ENCODE peak calls at places on chromosomes 3 and 15, in nine cellular contexts. One of them, this sample, is unnamed.

GRCh38 chr3:10122724-10123123 is 7.2 kb downstream of the BRK1 start:
- DNase-seq in heart right ventricle: no peak
- DNase-seq in GM12865: no peak
- DNase-seq in pancreas: no peak
- DNase-seq in fibroblast of lung: no peak
- DNase-seq in AG09309: no peak
- DNase-seq in epithelial cell of esophagus: no peak
- DNase-seq in astrocyte: no peak
- DNase-seq in fibroblast of mammary gland: peak; percentile 11
- DNase-seq in this sample: no peak

GRCh38 chr3:37974121-37974927 is 16.3 kb upstream of the VILL start:
- DNase-seq in heart right ventricle: peak; percentile 67
- DNase-seq in GM12865: peak; percentile 76
- DNase-seq in pancreas: peak; percentile 77
- DNase-seq in fibroblast of lung: peak; percentile 36
- DNase-seq in AG09309: no peak
- DNase-seq in epithelial cell of esophagus: peak; percentile 67
- DNase-seq in astrocyte: peak; percentile 22
- DNase-seq in fibroblast of mammary gland: peak; percentile 66
- DNase-seq in this sample: peak; percentile 68

GRCh38 chr3:40995271-40995670 is 204.0 kb upstream of the CTNNB1 start:
- DNase-seq in heart right ventricle: no peak
- DNase-seq in GM12865: no peak
- DNase-seq in pancreas: no peak
- DNase-seq in fibroblast of lung: no peak
- DNase-seq in AG09309: no peak
- DNase-seq in epithelial cell of esophagus: peak; percentile 45
- DNase-seq in astrocyte: no peak
- DNase-seq in fibroblast of mammary gland: no peak
- DNase-seq in this sample: no peak

GRCh38 chr3:184341925-184342324 is 4.5 kb downstream of the FAM131A start:
- DNase-seq in heart right ventricle: no peak
- DNase-seq in GM12865: no peak
- DNase-seq in pancreas: peak; percentile 92
- DNase-seq in fibroblast of lung: no peak
- DNase-seq in AG09309: no peak
- DNase-seq in epithelial cell of esophagus: peak; percentile 90
- DNase-seq in astrocyte: no peak
- DNase-seq in fibroblast of mammary gland: no peak
- DNase-seq in this sample: no peak

GRCh38 chr3:183536238-183536880 is 19.1 kb downstream of the KLHL6 start:
- DNase-seq in heart right ventricle: no peak
- DNase-seq in GM12865: peak; percentile 87
- DNase-seq in pancreas: no peak
- DNase-seq in fibroblast of lung: no peak
- DNase-seq in AG09309: no peak
- DNase-seq in epithelial cell of esophagus: no peak
- DNase-seq in astrocyte: no peak
- DNase-seq in fibroblast of mammary gland: no peak
- DNase-seq in this sample: no peak

GRCh38 chr15:91867581-91868026 is 14.1 kb downstream of the SLCO3A1 start:
- DNase-seq in heart right ventricle: peak; percentile 86
- DNase-seq in GM12865: no peak
- DNase-seq in pancreas: peak; percentile 31
- DNase-seq in fibroblast of lung: peak; percentile 94
- DNase-seq in AG09309: peak; percentile 66
- DNase-seq in epithelial cell of esophagus: peak; percentile 99
- DNase-seq in astrocyte: peak; percentile 90
- DNase-seq in fibroblast of mammary gland: peak; percentile 96
- DNase-seq in this sample: peak; percentile 27

GRCh38 chr3:4474683-4475490 is 7.8 kb upstream of the SUMF1 start:
- DNase-seq in heart right ventricle: peak; percentile 67
- DNase-seq in GM12865: peak; percentile 66
- DNase-seq in pancreas: peak; percentile 18
- DNase-seq in fibroblast of lung: peak; percentile 78
- DNase-seq in AG09309: no peak
- DNase-seq in epithelial cell of esophagus: peak; percentile 58
- DNase-seq in astrocyte: peak; percentile 74
- DNase-seq in fibroblast of mammary gland: peak; percentile 91
- DNase-seq in this sample: no peak

GRCh38 chr3:78855190-78855589 is 912.6 kb downstream of the ROBO1 start:
- DNase-seq in heart right ventricle: no peak
- DNase-seq in GM12865: no peak
- DNase-seq in pancreas: no peak
- DNase-seq in fibroblast of lung: no peak
- DNase-seq in AG09309: no peak
- DNase-seq in epithelial cell of esophagus: no peak
- DNase-seq in astrocyte: no peak
- DNase-seq in fibroblast of mammary gland: no peak
- DNase-seq in this sample: no peak

GRCh38 chr3:414063-414462 is 217.5 kb downstream of the CHL1 start:
- DNase-seq in heart right ventricle: no peak
- DNase-seq in GM12865: peak; percentile 24
- DNase-seq in pancreas: no peak
- DNase-seq in fibroblast of lung: peak; percentile 1
- DNase-seq in AG09309: no peak
- DNase-seq in epithelial cell of esophagus: peak; percentile 39
- DNase-seq in astrocyte: peak; percentile 3
- DNase-seq in fibroblast of mammary gland: peak; percentile 15
- DNase-seq in this sample: no peak

GRCh38 chr3:180229113-180229512 is 192.4 kb upstream of the PEX5L start:
- DNase-seq in heart right ventricle: no peak
- DNase-seq in GM12865: peak; percentile 3
- DNase-seq in pancreas: no peak
- DNase-seq in fibroblast of lung: no peak
- DNase-seq in AG09309: no peak
- DNase-seq in epithelial cell of esophagus: no peak
- DNase-seq in astrocyte: no peak
- DNase-seq in fibroblast of mammary gland: no peak
- DNase-seq in this sample: no peak

GRCh38 chr15:56052389-56053045 is 59.1 kb upstream of the NEDD4 start:
- DNase-seq in heart right ventricle: no peak
- DNase-seq in GM12865: peak; percentile 50
- DNase-seq in pancreas: no peak
- DNase-seq in fibroblast of lung: peak; percentile 53
- DNase-seq in AG09309: peak; percentile 29
- DNase-seq in epithelial cell of esophagus: peak; percentile 59
- DNase-seq in astrocyte: peak; percentile 42
- DNase-seq in fibroblast of mammary gland: peak; percentile 62
- DNase-seq in this sample: no peak

GRCh38 chr3:15287565-15288330 is 44.6 kb downstream of the SH3BP5 start:
- DNase-seq in heart right ventricle: peak; percentile 50
- DNase-seq in GM12865: no peak
- DNase-seq in pancreas: no peak
- DNase-seq in fibroblast of lung: peak; percentile 78
- DNase-seq in AG09309: peak; percentile 79
- DNase-seq in epithelial cell of esophagus: peak; percentile 55
- DNase-seq in astrocyte: peak; percentile 81
- DNase-seq in fibroblast of mammary gland: peak; percentile 99
- DNase-seq in this sample: no peak

GRCh38 chr15:64783796-64784195 is 8.4 kb upstream of the RBPMS2 start:
- DNase-seq in heart right ventricle: no peak
- DNase-seq in GM12865: no peak
- DNase-seq in pancreas: no peak
- DNase-seq in fibroblast of lung: no peak
- DNase-seq in AG09309: no peak
- DNase-seq in epithelial cell of esophagus: no peak
- DNase-seq in astrocyte: no peak
- DNase-seq in fibroblast of mammary gland: no peak
- DNase-seq in this sample: no peak

GRCh38 chr15:41564960-41565502 is 6.0 kb downstream of the TYRO3 start:
- DNase-seq in heart right ventricle: no peak
- DNase-seq in GM12865: no peak
- DNase-seq in pancreas: no peak
- DNase-seq in fibroblast of lung: no peak
- DNase-seq in AG09309: no peak
- DNase-seq in epithelial cell of esophagus: no peak
- DNase-seq in astrocyte: no peak
- DNase-seq in fibroblast of mammary gland: no peak
- DNase-seq in this sample: no peak

GRCh38 chr3:196684548-196685407 is 27.3 kb downstream of the CEP19 start:
- DNase-seq in heart right ventricle: peak; percentile 74
- DNase-seq in GM12865: peak; percentile 92
- DNase-seq in pancreas: peak; percentile 66
- DNase-seq in fibroblast of lung: peak; percentile 20
- DNase-seq in AG09309: no peak
- DNase-seq in epithelial cell of esophagus: peak; percentile 53
- DNase-seq in astrocyte: peak; percentile 14
- DNase-seq in fibroblast of mammary gland: peak; percentile 62
- DNase-seq in this sample: peak; percentile 54

GRCh38 chr3:20484126-20484525 is 298.1 kb upstream of the SGO1 start:
- DNase-seq in heart right ventricle: no peak
- DNase-seq in GM12865: no peak
- DNase-seq in pancreas: no peak
- DNase-seq in fibroblast of lung: no peak
- DNase-seq in AG09309: no peak
- DNase-seq in epithelial cell of esophagus: no peak
- DNase-seq in astrocyte: no peak
- DNase-seq in fibroblast of mammary gland: no peak
- DNase-seq in this sample: no peak

DNA sequence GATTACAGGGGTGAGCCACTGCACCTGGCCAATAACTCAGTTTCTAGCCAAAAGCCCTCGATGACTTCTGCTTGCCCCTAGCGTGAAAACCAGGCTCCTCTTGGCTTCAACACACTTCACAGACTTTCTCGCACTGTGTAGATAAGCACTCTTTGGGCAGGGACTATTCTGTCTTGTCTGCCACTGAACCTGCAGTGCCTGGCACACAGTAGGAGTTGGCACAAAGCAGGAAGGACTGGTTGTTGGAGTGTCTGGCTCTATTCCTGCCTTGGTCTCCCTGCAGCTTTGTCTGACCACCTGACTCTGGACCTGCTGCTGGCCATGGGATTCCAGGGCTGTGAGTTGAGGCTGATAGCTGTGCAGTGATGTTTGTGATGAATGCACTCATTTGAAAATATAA is 46.4 kb upstream of the RGMA start:
- DNase-seq in heart right ventricle: no peak
- DNase-seq in GM12865: no peak
- DNase-seq in pancreas: no peak
- DNase-seq in fibroblast of lung: no peak
- DNase-seq in AG09309: no peak
- DNase-seq in epithelial cell of esophagus: no peak
- DNase-seq in astrocyte: no peak
- DNase-seq in fibroblast of mammary gland: no peak
- DNase-seq in this sample: no peak
- TF ChIP-seq CTCF in heart right ventricle: no peak
- TF ChIP-seq CTCF in GM12865: no peak
- TF ChIP-seq CTCF in pancreas: no peak
- TF ChIP-seq CTCF in fibroblast of lung: no peak
- TF ChIP-seq CTCF in AG09309: no peak
- TF ChIP-seq CTCF in epithelial cell of esophagus: no peak
- TF ChIP-seq CTCF in astrocyte: no peak
- TF ChIP-seq CTCF in fibroblast of mammary gland: no peak
- TF ChIP-seq CTCF in this sample: no peak

GRCh38 chr3:71495708-71496472 is 87.6 kb downstream of the FOXP1 start:
- DNase-seq in heart right ventricle: no peak
- DNase-seq in GM12865: no peak
- DNase-seq in pancreas: no peak
- DNase-seq in fibroblast of lung: peak; percentile 94
- DNase-seq in AG09309: peak; percentile 83
- DNase-seq in epithelial cell of esophagus: peak; percentile 94
- DNase-seq in astrocyte: peak; percentile 93
- DNase-seq in fibroblast of mammary gland: peak; percentile 95
- DNase-seq in this sample: no peak
- H3K4me3 ChIP-seq in heart right ventricle: no peak overlapping the region
- H3K4me3 ChIP-seq in GM12865: no peak overlapping the region
- H3K4me3 ChIP-seq in pancreas: no peak overlapping the region
- H3K4me3 ChIP-seq in fibroblast of lung: no peak overlapping the region
- H3K4me3 ChIP-seq in AG09309: peak overlapping the region; percentile 50
- H3K4me3 ChIP-seq in epithelial cell of esophagus: no peak overlapping the region
- H3K4me3 ChIP-seq in astrocyte: peak overlapping the region; percentile 9
- H3K4me3 ChIP-seq in fibroblast of mammary gland: peak overlapping the region; percentile 42
- H3K4me3 ChIP-seq in this sample: no peak overlapping the region

DNA sequence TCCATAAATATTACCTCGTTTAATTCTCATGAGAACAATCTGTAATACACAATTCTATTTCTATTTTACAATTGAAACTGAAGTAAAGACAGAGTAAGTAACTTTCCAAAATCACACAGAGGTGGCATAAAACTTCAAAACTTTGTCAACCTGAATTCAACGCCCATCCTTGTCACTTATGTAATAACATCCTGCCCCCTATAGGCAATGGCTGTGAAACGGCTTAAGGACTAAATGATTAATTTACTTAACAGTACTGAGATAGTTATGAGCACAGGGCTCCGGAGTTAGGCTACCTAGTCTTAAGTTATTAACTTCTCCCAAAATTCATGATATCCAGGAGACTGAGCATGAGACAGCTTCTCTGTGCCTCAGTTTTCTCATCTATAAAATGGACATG is 293.1 kb upstream of the CHRM5 start:
- DNase-seq in heart right ventricle: no peak
- DNase-seq in GM12865: peak; percentile 69
- DNase-seq in pancreas: no peak
- DNase-seq in fibroblast of lung: peak; percentile 19
- DNase-seq in AG09309: no peak
- DNase-seq in epithelial cell of esophagus: peak; percentile 65
- DNase-seq in astrocyte: peak; percentile 2
- DNase-seq in fibroblast of mammary gland: peak; percentile 62
- DNase-seq in this sample: no peak
- TF ChIP-seq CTCF in heart right ventricle: peak; percentile 34
- TF ChIP-seq CTCF in GM12865: peak; percentile 50
- TF ChIP-seq CTCF in pancreas: peak; percentile 11
- TF ChIP-seq CTCF in fibroblast of lung: peak; percentile 39
- TF ChIP-seq CTCF in AG09309: no peak
- TF ChIP-seq CTCF in epithelial cell of esophagus: peak; percentile 58
- TF ChIP-seq CTCF in astrocyte: peak; percentile 49
- TF ChIP-seq CTCF in fibroblast of mammary gland: peak; percentile 61
- TF ChIP-seq CTCF in this sample: peak; percentile 59

GRCh38 chr3:192831801-192832347 is 85.8 kb downstream of the MB21D2 start:
- DNase-seq in heart right ventricle: no peak
- DNase-seq in GM12865: no peak
- DNase-seq in pancreas: no peak
- DNase-seq in fibroblast of lung: peak; percentile 36
- DNase-seq in AG09309: no peak
- DNase-seq in epithelial cell of esophagus: peak; percentile 45
- DNase-seq in astrocyte: no peak
- DNase-seq in fibroblast of mammary gland: no peak
- DNase-seq in this sample: no peak

GRCh38 chr3:192834428-192834827 is 83.2 kb downstream of the MB21D2 start:
- DNase-seq in heart right ventricle: no peak
- DNase-seq in GM12865: no peak
- DNase-seq in pancreas: no peak
- DNase-seq in fibroblast of lung: peak; percentile 65
- DNase-seq in AG09309: no peak
- DNase-seq in epithelial cell of esophagus: no peak
- DNase-seq in astrocyte: peak; percentile 63
- DNase-seq in fibroblast of mammary gland: peak; percentile 58
- DNase-seq in this sample: no peak

GRCh38 chr3:192835818-192836468 is 81.7 kb downstream of the MB21D2 start:
- DNase-seq in heart right ventricle: no peak
- DNase-seq in GM12865: peak; percentile 54
- DNase-seq in pancreas: no peak
- DNase-seq in fibroblast of lung: peak; percentile 82
- DNase-seq in AG09309: peak; percentile 37
- DNase-seq in epithelial cell of esophagus: no peak
- DNase-seq in astrocyte: peak; percentile 84
- DNase-seq in fibroblast of mammary gland: peak; percentile 93
- DNase-seq in this sample: no peak

GRCh38 chr3:192831111-192831644 is 86.5 kb downstream of the MB21D2 start:
- DNase-seq in heart right ventricle: no peak
- DNase-seq in GM12865: peak; percentile 84
- DNase-seq in pancreas: no peak
- DNase-seq in fibroblast of lung: peak; percentile 98
- DNase-seq in AG09309: peak; percentile 77
- DNase-seq in epithelial cell of esophagus: peak; percentile 78
- DNase-seq in astrocyte: peak; percentile 98
- DNase-seq in fibroblast of mammary gland: peak; percentile 98
- DNase-seq in this sample: no peak

GRCh38 chr3:192833177-192833890 is 84.3 kb downstream of the MB21D2 start:
- DNase-seq in heart right ventricle: no peak
- DNase-seq in GM12865: no peak
- DNase-seq in pancreas: no peak
- DNase-seq in fibroblast of lung: peak; percentile 89
- DNase-seq in AG09309: peak; percentile 59
- DNase-seq in epithelial cell of esophagus: peak; percentile 53
- DNase-seq in astrocyte: peak; percentile 87
- DNase-seq in fibroblast of mammary gland: peak; percentile 93
- DNase-seq in this sample: no peak
- H3K4me3 ChIP-seq in heart right ventricle: no peak overlapping the region
- H3K4me3 ChIP-seq in GM12865: no peak overlapping the region
- H3K4me3 ChIP-seq in pancreas: no peak overlapping the region
- H3K4me3 ChIP-seq in fibroblast of lung: peak overlapping the region; percentile 32
- H3K4me3 ChIP-seq in AG09309: peak overlapping the region; percentile 6
- H3K4me3 ChIP-seq in epithelial cell of esophagus: no peak overlapping the region
- H3K4me3 ChIP-seq in astrocyte: peak overlapping the region; percentile 17
- H3K4me3 ChIP-seq in fibroblast of mammary gland: no peak overlapping the region
- H3K4me3 ChIP-seq in this sample: no peak overlapping the region

This sample was measured in dorsolateral prefrontal cortex.